ENCODE peak calls at places on chromosomes 16 and 17, in seven cellular contexts. P is A549; N is effector memory CD8-positive, alpha-beta T cell; H is HEK293T; X is NCI-H1417 treated with DMSO at 0.1 percent for 48 hours; B is RCC 7860; I is thoracic aorta. D is an unnamed sample.

GRCh38 chr16:75754126-75754525 is 27.8 kb upstream of the CPHXL start:
- DNase-seq in P (no peak), N (no peak), H (no peak), X (no peak), B (no peak), I (no peak), D (no peak)

GRCh38 chr17:30323262-30323894 is 10.5 kb downstream of the TMIGD1 start:
- DNase-seq in P (no peak), N (peak), H (no peak), X (no peak), B (peak), I (no peak), D (peak)

GRCh38 chr16:83037102-83037501 is 410.3 kb downstream of the CDH13 start:
- DNase-seq in P (no peak), N (no peak), H (no peak), X (no peak), B (no peak), I (no peak), D (no peak)

GRCh38 chr17:44906010-44906646 is 6.9 kb upstream of the EFTUD2 start:
- DNase-seq in P (peak), N (no peak), H (no peak), X (no peak), B (peak), I (no peak), D (peak)

GRCh38 chr17:42317256-42317966 is 29.1 kb downstream of the STAT5A start:
- DNase-seq in P (no peak), N (no peak), H (no peak), X (no peak), B (no peak), I (no peak), D (no peak)

GRCh38 chr17:59838196-59838911 is 54.4 kb downstream of the TUBD1 start:
- DNase-seq in P (peak), N (no peak), H (no peak), X (no peak), B (peak), I (no peak), D (peak)

GRCh38 chr16:8818499-8819270 is 21.0 kb downstream of the PMM2 start:
- DNase-seq in P (no peak), N (no peak), H (no peak), X (no peak), B (no peak), I (no peak), D (no peak)

GRCh38 chr16:24906199-24906808 is 60.5 kb downstream of the SLC5A11 start:
- DNase-seq in P (peak), N (no peak), H (no peak), X (no peak), B (no peak), I (no peak), D (peak)

GRCh38 chr16:83409347-83409746 is 398.4 kb upstream of the HSBP1 start:
- DNase-seq in P (no peak), N (no peak), H (no peak), X (no peak), B (no peak), I (no peak), D (no peak)

GRCh38 chr16:57070424-57070823 is 22.0 kb upstream of the CPNE2 start:
- DNase-seq in P (no peak), N (peak), H (no peak), X (no peak), B (no peak), I (no peak), D (no peak)

GRCh38 chr17:59761385-59762021 is 54.0 kb downstream of the VMP1 start:
- DNase-seq in P (peak), N (no peak), H (no peak), X (no peak), B (peak), I (no peak), D (peak)

GRCh38 chr17:39092672-39093250 is 58.7 kb downstream of the PLXDC1 start:
- DNase-seq in P (no peak), N (no peak), H (no peak), X (no peak), B (no peak), I (no peak), D (no peak)

GRCh38 chr17:2794116-2794803 is 2.0 kb upstream of the RAP1GAP2 start:
- DNase-seq in P (no peak), N (no peak), H (no peak), X (no peak), B (no peak), I (no peak), D (no peak)

GRCh38 chr16:21150375-21151001 is at the start of gene DNAH3:
- DNase-seq in P (peak), N (no peak), H (no peak), X (peak), B (peak), I (no peak), D (peak)

GRCh38 chr17:327971-328370 is 24.6 kb downstream of the RPH3AL start:
- DNase-seq in P (no peak), N (no peak), H (no peak), X (no peak), B (no peak), I (no peak), D (no peak)

GRCh38 chr17:7589204-7589868 is 558 bp downstream of the SOX15 start:
- DNase-seq in P (peak), N (peak), H (no peak), X (no peak), B (no peak), I (no peak), D (peak)

GRCh38 chr17:21304091-21304490 is 19.6 kb downstream of the MAP2K3 start:
- DNase-seq in P (no peak), N (no peak), H (no peak), X (no peak), B (no peak), I (no peak), D (no peak)

GRCh38 chr17:58968662-58969061 is 138.0 kb downstream of the TRIM37 start:
- DNase-seq in P (no peak), N (peak), H (no peak), X (no peak), B (no peak), I (no peak), D (no peak)

GRCh38 chr17:80833952-80834895 is 157.4 kb upstream of the CHMP6 start:
- DNase-seq in P (no peak), N (no peak), H (no peak), X (no peak), B (no peak), I (no peak), D (no peak)

GRCh38 chr17:75721463-75722011 is 278 bp downstream of the ITGB4 start:
- DNase-seq in P (no peak), N (no peak), H (no peak), X (no peak), B (no peak), I (no peak), D (no peak)

GRCh38 chr16:89409161-89409711 is 81.1 kb downstream of the ANKRD11 start:
- DNase-seq in P (no peak), N (peak), H (no peak), X (no peak), B (peak), I (no peak), D (no peak)

D was measured in ACHN.